ENCODE peak calls at places on chromosomes 12 and 14, in eight cellular contexts. R, V, A, T, D, N, H and K are unnamed samples.

GRCh38 chr12:120211243-120211903 is 10.5 kb upstream of the RPLP0 start:
- DNase-seq in N (no peak), H (no peak), V (no peak), R (no peak), D (no peak), T (no peak), A (no peak), K (no peak)

GRCh38 chr14:60485057-60485599 is 735 bp downstream of the C14orf39 start:
- DNase-seq in V (no peak), T (no peak), D (no peak), N (no peak), A (no peak), H (no peak), R (no peak), K (no peak)

GRCh38 chr12:132151145-132151765 is 7.0 kb downstream of the NOC4L start:
- DNase-seq in D (no peak), H (no peak), T (no peak), N (no peak), A (peak), V (no peak), R (no peak), K (no peak)

GRCh38 chr12:47970843-47971242 is 7.4 kb downstream of the TMEM106C start:
- DNase-seq in D (no peak), H (no peak), V (no peak), A (no peak), R (no peak), N (no peak), T (no peak), K (no peak)

GRCh38 chr12:114131824-114132223 is 165.7 kb upstream of the RBM19 start:
- DNase-seq in D (no peak), A (no peak), R (no peak), T (no peak), H (no peak), V (no peak), N (no peak), K (no peak)

GRCh38 chr14:81436296-81437138 is 36.4 kb upstream of the STON2 start:
- DNase-seq in D (peak), A (peak), R (peak), N (peak), T (peak), H (no peak), V (peak), K (no peak)

GRCh38 chr14:39175445-39176262 is 600 bp downstream of the PNN start:
- DNase-seq in V (peak), R (peak), D (peak), H (no peak), N (no peak), A (no peak), T (no peak), K (peak)

GRCh38 chr12:84270470-84271140 is 642.0 kb downstream of the SLC6A15 start:
- DNase-seq in N (no peak), T (peak), H (no peak), D (peak), R (no peak), A (no peak), V (no peak), K (no peak)

GRCh38 chr12:107903377-107904061 is 129.0 kb downstream of the ASCL4 start:
- DNase-seq in V (no peak), H (no peak), N (no peak), R (peak), T (peak), A (peak), D (peak), K (peak)

GRCh38 chr12:66541446-66541845 is 137.4 kb downstream of the GRIP1 start:
- DNase-seq in T (no peak), V (no peak), R (no peak), N (no peak), A (no peak), H (no peak), D (no peak), K (no peak)

GRCh38 chr12:83527700-83528281 is 841.1 kb downstream of the TMTC2 start:
- DNase-seq in N (no peak), R (no peak), A (no peak), V (no peak), D (no peak), T (no peak), H (no peak), K (no peak)

GRCh38 chr12:12226187-12226586 is 40.7 kb downstream of the LRP6 start:
- DNase-seq in H (no peak), V (no peak), A (no peak), R (no peak), D (no peak), T (no peak), N (no peak), K (no peak)

GRCh38 chr12:9406564-9407424 is 198.6 kb upstream of the PZP start:
- DNase-seq in A (no peak), T (no peak), D (no peak), V (no peak), N (no peak), H (no peak), R (no peak), K (no peak)

GRCh38 chr14:38224328-38224727 is 16.6 kb downstream of the SSTR1 start:
- DNase-seq in T (no peak), H (no peak), V (no peak), A (no peak), R (no peak), N (no peak), D (no peak), K (no peak)

GRCh38 chr12:47990351-47991105 is 13.7 kb downstream of the COL2A1 start:
- DNase-seq in H (no peak), N (no peak), T (no peak), R (peak), D (peak), A (no peak), V (peak), K (no peak)

GRCh38 chr12:1332327-1332726 is 262.1 kb downstream of the FBXL14 start:
- DNase-seq in R (no peak), A (no peak), D (peak), T (peak), N (peak), V (peak), H (no peak), K (no peak)

GRCh38 chr14:36096090-36096489 is 80.4 kb downstream of the PTCSC3 start:
- DNase-seq in R (no peak), N (no peak), T (no peak), D (no peak), H (no peak), A (no peak), V (peak), K (no peak)

GRCh38 chr12:90621927-90622326 is 333.0 kb downstream of the CCER1 start:
- DNase-seq in R (no peak), D (no peak), T (no peak), H (no peak), A (no peak), N (no peak), V (peak), K (no peak)

GRCh38 chr12:47978598-47978873 is 15.1 kb downstream of the TMEM106C start:
- DNase-seq in N (no peak), A (no peak), R (no peak), D (no peak), H (no peak), T (no peak), V (no peak), K (no peak)

GRCh38 chr12:121128908-121129704 is 3.6 kb upstream of the P2RX7 start:
- DNase-seq in T (peak), D (peak), A (peak), N (no peak), V (peak), H (peak), R (no peak), K (peak)

GRCh38 chr12:62709321-62709720 is 225.6 kb downstream of the PPM1H start:
- DNase-seq in V (no peak), N (no peak), D (no peak), H (no peak), A (no peak), T (no peak), R (no peak), K (no peak)

GRCh38 chr14:52951730-52952481 is 1.1 kb upstream of the FERMT2 start:
- DNase-seq in V (peak), R (peak), H (peak), D (peak), T (peak), A (peak), N (peak), K (peak)

GRCh38 chr12:47686645-47687240 is 19.1 kb downstream of the RPAP3 start:
- DNase-seq in V (peak), T (no peak), N (peak), A (no peak), R (no peak), D (no peak), H (no peak), K (no peak)

DNA sequence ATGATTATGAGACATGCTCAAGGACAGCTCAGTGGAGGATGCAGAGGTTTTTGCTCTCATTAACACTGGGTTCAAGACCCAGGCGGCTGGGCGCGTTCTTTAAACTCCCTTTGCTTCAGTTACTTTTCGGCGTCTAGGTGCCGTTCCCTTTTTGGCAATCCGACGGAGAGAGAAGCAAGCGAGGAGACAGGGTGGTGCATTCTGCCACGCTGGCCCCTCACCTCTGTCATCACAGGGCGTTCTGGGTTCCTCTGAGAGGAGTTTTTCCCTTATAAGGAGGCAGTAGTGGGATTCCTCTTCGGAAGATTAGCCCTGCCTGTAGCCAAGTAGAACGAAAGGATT is 9.0 kb upstream of the NEMF start:
- DNase-seq in V (peak), T (peak), D (peak), N (no peak), H (peak), R (peak), A (peak), K (no peak)
- TF ChIP-seq POLR2A in V (peak), T (no peak), D (no peak), N (no peak), H (peak), R (no peak), A (peak), K (peak)

DNA sequence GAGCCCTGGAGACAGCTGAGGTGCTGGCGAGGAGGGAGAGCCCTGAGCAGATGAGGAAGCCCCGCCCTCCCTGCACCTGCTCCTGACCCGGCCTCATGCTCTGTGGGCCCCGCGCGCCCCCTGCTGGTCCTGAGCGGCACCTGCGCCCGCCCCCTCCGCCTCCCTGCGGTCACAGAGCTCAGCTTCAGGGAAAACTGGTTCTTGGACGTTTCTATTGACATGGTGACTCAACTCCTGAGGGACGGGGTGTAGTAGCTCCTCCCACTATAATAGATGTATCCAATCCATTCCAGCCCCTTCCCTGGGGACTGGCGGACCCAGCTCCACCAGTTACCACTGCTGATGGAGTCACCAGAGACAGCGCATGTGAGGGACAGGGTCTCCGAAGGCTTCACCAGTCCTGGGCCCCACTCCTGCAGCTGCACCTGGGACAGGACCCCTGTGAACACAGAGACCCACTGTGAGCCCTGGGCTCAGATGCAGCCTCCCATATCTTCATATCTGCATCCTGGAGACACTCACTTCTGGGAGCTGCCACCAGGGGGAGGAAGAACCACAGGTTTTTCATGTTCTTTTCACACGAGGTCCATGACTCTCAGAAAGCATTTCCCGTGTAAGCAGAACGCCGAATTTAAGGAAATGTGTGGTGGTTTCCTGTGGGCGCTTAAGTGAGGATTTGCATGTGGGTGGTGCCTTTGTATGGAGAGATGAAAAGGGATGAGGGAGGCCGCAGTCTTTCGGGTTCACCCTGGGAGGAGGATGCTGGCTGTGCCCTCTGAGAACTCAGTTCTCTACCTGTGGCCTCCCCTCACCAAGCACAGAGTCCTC is 1346.5 kb downstream of the TMEM121 start:
- DNase-seq in V (no peak), R (no peak), A (peak), N (no peak), T (peak), H (no peak), D (peak), K (no peak)
- TF ChIP-seq POLR2A in V (no peak), R (no peak), A (no peak), N (no peak), T (no peak), H (no peak), D (no peak), K (no peak)

GRCh38 chr14:102909462-102909861 is 13.0 kb upstream of the AMN start:
- DNase-seq in V (no peak), A (no peak), N (no peak), R (no peak), H (no peak), D (no peak), T (no peak), K (no peak)
- TF ChIP-seq POLR2A in V (no peak), A (no peak), N (no peak), R (no peak), H (no peak), D (no peak), T (no peak), K (no peak)

GRCh38 chr12:92133166-92133565 is 12.5 kb downstream of the BTG1 start:
- DNase-seq in A (no peak), T (no peak), D (no peak), R (no peak), V (no peak), H (no peak), N (no peak), K (no peak)
- TF ChIP-seq POLR2A in A (no peak), T (no peak), D (no peak), R (no peak), V (no peak), H (no peak), N (no peak), K (no peak)